ENCODE peak calls at places on chromosome 15, in eight cellular contexts. One of them, this sample, is unnamed.

GRCh38 chr15:92158426-92158825 is 235.3 kb upstream of the ST8SIA2 start:
- DNase-seq in DND-41: no peak
- DNase-seq in coronary artery: no peak
- DNase-seq in H9: peak
- DNase-seq in cardiac fibroblast: peak
- DNase-seq in uterus: no peak
- DNase-seq in A549: peak
- DNase-seq in heart right ventricle: no peak
- DNase-seq in this sample: no peak

GRCh38 chr15:50993598-50993997 is 85.1 kb downstream of the AP4E1 start:
- DNase-seq in cardiac fibroblast: peak
- DNase-seq in coronary artery: no peak
- DNase-seq in DND-41: no peak
- DNase-seq in uterus: no peak
- DNase-seq in A549: no peak
- DNase-seq in heart right ventricle: no peak
- DNase-seq in H9: no peak
- DNase-seq in this sample: peak

GRCh38 chr15:67931861-67932260 is 92.0 kb upstream of the RNU6-1 start:
- DNase-seq in A549: no peak
- DNase-seq in DND-41: no peak
- DNase-seq in cardiac fibroblast: peak
- DNase-seq in heart right ventricle: no peak
- DNase-seq in uterus: no peak
- DNase-seq in H9: no peak
- DNase-seq in coronary artery: peak
- DNase-seq in this sample: peak

GRCh38 chr15:42494998-42495360 is 455 bp upstream of the SNAP23 start:
- DNase-seq in H9: no peak
- DNase-seq in A549: peak
- DNase-seq in heart right ventricle: no peak
- DNase-seq in coronary artery: no peak
- DNase-seq in DND-41: no peak
- DNase-seq in cardiac fibroblast: peak
- DNase-seq in uterus: no peak
- DNase-seq in this sample: peak

GRCh38 chr15:41648770-41649169 is 11.4 kb upstream of the MGA start:
- DNase-seq in heart right ventricle: no peak
- DNase-seq in A549: no peak
- DNase-seq in DND-41: no peak
- DNase-seq in coronary artery: no peak
- DNase-seq in uterus: no peak
- DNase-seq in cardiac fibroblast: peak
- DNase-seq in H9: no peak
- DNase-seq in this sample: peak

GRCh38 chr15:85615930-85616329 is 178.8 kb downstream of the KLHL25 start:
- DNase-seq in coronary artery: no peak
- DNase-seq in H9: peak
- DNase-seq in cardiac fibroblast: peak
- DNase-seq in A549: peak
- DNase-seq in DND-41: peak
- DNase-seq in heart right ventricle: no peak
- DNase-seq in uterus: no peak
- DNase-seq in this sample: peak

GRCh38 chr15:71275098-71275497 is 159.8 kb downstream of the THSD4 start:
- DNase-seq in heart right ventricle: no peak
- DNase-seq in H9: no peak
- DNase-seq in uterus: no peak
- DNase-seq in cardiac fibroblast: peak
- DNase-seq in A549: no peak
- DNase-seq in DND-41: no peak
- DNase-seq in coronary artery: no peak
- DNase-seq in this sample: peak

GRCh38 chr15:40828447-40829036 is at the start of gene PPP1R14D:
- DNase-seq in H9: no peak
- DNase-seq in DND-41: no peak
- DNase-seq in cardiac fibroblast: no peak
- DNase-seq in heart right ventricle: no peak
- DNase-seq in A549: no peak
- DNase-seq in coronary artery: no peak
- DNase-seq in uterus: no peak
- DNase-seq in this sample: no peak

GRCh38 chr15:65177901-65178300 is 7.2 kb downstream of the CLPX start:
- DNase-seq in DND-41: no peak
- DNase-seq in cardiac fibroblast: peak
- DNase-seq in heart right ventricle: no peak
- DNase-seq in H9: no peak
- DNase-seq in coronary artery: no peak
- DNase-seq in uterus: no peak
- DNase-seq in A549: no peak
- DNase-seq in this sample: peak

GRCh38 chr15:47466357-47466756 is 250.9 kb upstream of the SEMA6D start:
- DNase-seq in uterus: no peak
- DNase-seq in heart right ventricle: no peak
- DNase-seq in DND-41: no peak
- DNase-seq in A549: no peak
- DNase-seq in H9: no peak
- DNase-seq in cardiac fibroblast: peak
- DNase-seq in coronary artery: no peak
- DNase-seq in this sample: peak

GRCh38 chr15:99137111-99137546 is 32.2 kb downstream of the SYNM start:
- DNase-seq in cardiac fibroblast: no peak
- DNase-seq in DND-41: no peak
- DNase-seq in coronary artery: no peak
- DNase-seq in uterus: no peak
- DNase-seq in H9: peak
- DNase-seq in heart right ventricle: no peak
- DNase-seq in A549: no peak
- DNase-seq in this sample: no peak

GRCh38 chr15:101646652-101647051 is 5.5 kb downstream of the TM2D3 start:
- DNase-seq in A549: no peak
- DNase-seq in coronary artery: no peak
- DNase-seq in uterus: no peak
- DNase-seq in heart right ventricle: peak
- DNase-seq in cardiac fibroblast: no peak
- DNase-seq in H9: no peak
- DNase-seq in DND-41: no peak
- DNase-seq in this sample: peak

GRCh38 chr15:39133201-39133600 is 447.7 kb upstream of the THBS1 start:
- DNase-seq in coronary artery: no peak
- DNase-seq in H9: no peak
- DNase-seq in A549: peak
- DNase-seq in cardiac fibroblast: peak
- DNase-seq in uterus: no peak
- DNase-seq in DND-41: no peak
- DNase-seq in heart right ventricle: no peak
- DNase-seq in this sample: peak

GRCh38 chr15:99683000-99683670 is 50.1 kb downstream of the LYSMD4 start:
- DNase-seq in DND-41: no peak
- DNase-seq in coronary artery: no peak
- DNase-seq in cardiac fibroblast: peak
- DNase-seq in H9: no peak
- DNase-seq in heart right ventricle: no peak
- DNase-seq in A549: no peak
- DNase-seq in uterus: no peak
- DNase-seq in this sample: peak

GRCh38 chr15:58057559-58057958 is 8.0 kb downstream of the ALDH1A2 start:
- DNase-seq in cardiac fibroblast: no peak
- DNase-seq in A549: no peak
- DNase-seq in heart right ventricle: no peak
- DNase-seq in uterus: no peak
- DNase-seq in H9: no peak
- DNase-seq in DND-41: no peak
- DNase-seq in coronary artery: no peak
- DNase-seq in this sample: no peak

GRCh38 chr15:65954289-65954741 is 85.0 kb downstream of the RAB11A start:
- DNase-seq in coronary artery: no peak
- DNase-seq in DND-41: no peak
- DNase-seq in heart right ventricle: no peak
- DNase-seq in H9: peak
- DNase-seq in A549: no peak
- DNase-seq in uterus: no peak
- DNase-seq in cardiac fibroblast: peak
- DNase-seq in this sample: peak

GRCh38 chr15:64635486-64635815 is 139.9 kb downstream of the RBPMS2 start:
- DNase-seq in H9: no peak
- DNase-seq in uterus: peak
- DNase-seq in coronary artery: no peak
- DNase-seq in cardiac fibroblast: peak
- DNase-seq in heart right ventricle: no peak
- DNase-seq in DND-41: no peak
- DNase-seq in A549: no peak
- DNase-seq in this sample: peak

GRCh38 chr15:69280783-69281182 is 17.9 kb upstream of the PAQR5 start:
- DNase-seq in uterus: no peak
- DNase-seq in coronary artery: no peak
- DNase-seq in DND-41: no peak
- DNase-seq in A549: no peak
- DNase-seq in heart right ventricle: no peak
- DNase-seq in H9: no peak
- DNase-seq in cardiac fibroblast: no peak
- DNase-seq in this sample: no peak

GRCh38 chr15:77696006-77696631 is 63.4 kb upstream of the LINGO1 start:
- DNase-seq in DND-41: no peak
- DNase-seq in heart right ventricle: no peak
- DNase-seq in uterus: no peak
- DNase-seq in coronary artery: no peak
- DNase-seq in A549: no peak
- DNase-seq in H9: no peak
- DNase-seq in cardiac fibroblast: no peak
- DNase-seq in this sample: no peak

GRCh38 chr15:93048759-93049161 is 40.3 kb downstream of the RGMA start:
- DNase-seq in coronary artery: no peak
- DNase-seq in cardiac fibroblast: no peak
- DNase-seq in DND-41: no peak
- DNase-seq in heart right ventricle: no peak
- DNase-seq in H9: no peak
- DNase-seq in uterus: no peak
- DNase-seq in A549: no peak
- DNase-seq in this sample: peak

GRCh38 chr15:68224546-68225250 is 4.8 kb downstream of the CLN6 start:
- DNase-seq in A549: no peak
- DNase-seq in uterus: no peak
- DNase-seq in cardiac fibroblast: no peak
- DNase-seq in heart right ventricle: no peak
- DNase-seq in coronary artery: no peak
- DNase-seq in H9: no peak
- DNase-seq in DND-41: peak
- DNase-seq in this sample: no peak

GRCh38 chr15:74531144-74531811 is 9.7 kb upstream of the ARID3B start:
- DNase-seq in cardiac fibroblast: peak
- DNase-seq in coronary artery: no peak
- DNase-seq in DND-41: no peak
- DNase-seq in heart right ventricle: no peak
- DNase-seq in uterus: no peak
- DNase-seq in A549: no peak
- DNase-seq in H9: peak
- DNase-seq in this sample: peak

GRCh38 chr15:51244366-51244977 is 93.9 kb downstream of the CYP19A1 start:
- DNase-seq in H9: no peak
- DNase-seq in uterus: no peak
- DNase-seq in cardiac fibroblast: no peak
- DNase-seq in A549: no peak
- DNase-seq in DND-41: no peak
- DNase-seq in coronary artery: no peak
- DNase-seq in heart right ventricle: no peak
- DNase-seq in this sample: peak

GRCh38 chr15:35330921-35331320 is 215.0 kb downstream of the DPH6 start:
- DNase-seq in cardiac fibroblast: no peak
- DNase-seq in heart right ventricle: no peak
- DNase-seq in uterus: no peak
- DNase-seq in coronary artery: no peak
- DNase-seq in A549: no peak
- DNase-seq in H9: no peak
- DNase-seq in DND-41: no peak
- DNase-seq in this sample: no peak
- TF ChIP-seq CTCF in cardiac fibroblast: no peak
- TF ChIP-seq CTCF in heart right ventricle: no peak
- TF ChIP-seq CTCF in uterus: no peak
- TF ChIP-seq CTCF in coronary artery: no peak
- TF ChIP-seq CTCF in A549: no peak
- TF ChIP-seq CTCF in H9: no peak
- TF ChIP-seq CTCF in DND-41: no peak
- TF ChIP-seq CTCF in this sample: no peak

GRCh38 chr15:88637841-88638625 is 783 bp upstream of the ISG20 start:
- DNase-seq in cardiac fibroblast: no peak
- DNase-seq in H9: no peak
- DNase-seq in heart right ventricle: no peak
- DNase-seq in uterus: no peak
- DNase-seq in coronary artery: peak
- DNase-seq in A549: no peak
- DNase-seq in DND-41: no peak
- DNase-seq in this sample: no peak

GRCh38 chr15:88637436-88637835 is 1.4 kb upstream of the ISG20 start:
- DNase-seq in A549: no peak
- DNase-seq in cardiac fibroblast: no peak
- DNase-seq in H9: no peak
- DNase-seq in coronary artery: no peak
- DNase-seq in DND-41: no peak
- DNase-seq in uterus: no peak
- DNase-seq in heart right ventricle: no peak
- DNase-seq in this sample: no peak

GRCh38 chr15:88636039-88636438 is 2.8 kb upstream of the ISG20 start:
- DNase-seq in A549: no peak
- DNase-seq in uterus: no peak
- DNase-seq in H9: peak
- DNase-seq in DND-41: no peak
- DNase-seq in heart right ventricle: no peak
- DNase-seq in coronary artery: no peak
- DNase-seq in cardiac fibroblast: no peak
- DNase-seq in this sample: no peak

GRCh38 chr15:88636654-88637053 is 2.2 kb upstream of the ISG20 start:
- DNase-seq in uterus: no peak
- DNase-seq in cardiac fibroblast: no peak
- DNase-seq in coronary artery: no peak
- DNase-seq in DND-41: no peak
- DNase-seq in heart right ventricle: no peak
- DNase-seq in A549: no peak
- DNase-seq in H9: no peak
- DNase-seq in this sample: no peak

GRCh38 chr15:88638626-88639372 is at the start of gene ISG20:
- DNase-seq in DND-41: peak
- DNase-seq in H9: peak
- DNase-seq in cardiac fibroblast: peak
- DNase-seq in uterus: peak
- DNase-seq in A549: peak
- DNase-seq in coronary artery: peak
- DNase-seq in heart right ventricle: peak
- DNase-seq in this sample: peak
- TF ChIP-seq CTCF in DND-41: peak
- TF ChIP-seq CTCF in H9: peak
- TF ChIP-seq CTCF in cardiac fibroblast: peak
- TF ChIP-seq CTCF in uterus: peak
- TF ChIP-seq CTCF in A549: peak
- TF ChIP-seq CTCF in coronary artery: no peak
- TF ChIP-seq CTCF in heart right ventricle: no peak
- TF ChIP-seq CTCF in this sample: peak

GRCh38 chr15:45660231-45660979 is 25.6 kb downstream of the SQOR start:
- DNase-seq in cardiac fibroblast: peak
- DNase-seq in heart right ventricle: no peak
- DNase-seq in H9: no peak
- DNase-seq in DND-41: no peak
- DNase-seq in uterus: no peak
- DNase-seq in coronary artery: no peak
- DNase-seq in A549: no peak
- DNase-seq in this sample: peak
- TF ChIP-seq CTCF in cardiac fibroblast: no peak
- TF ChIP-seq CTCF in heart right ventricle: no peak
- TF ChIP-seq CTCF in H9: peak
- TF ChIP-seq CTCF in DND-41: no peak
- TF ChIP-seq CTCF in uterus: no peak
- TF ChIP-seq CTCF in coronary artery: no peak
- TF ChIP-seq CTCF in A549: no peak
- TF ChIP-seq CTCF in this sample: peak

GRCh38 chr15:80418892-80419537 is 14.8 kb downstream of the ARNT2 start:
- DNase-seq in A549: peak
- DNase-seq in uterus: no peak
- DNase-seq in heart right ventricle: no peak
- DNase-seq in DND-41: peak
- DNase-seq in coronary artery: no peak
- DNase-seq in cardiac fibroblast: peak
- DNase-seq in H9: no peak
- DNase-seq in this sample: peak
- TF ChIP-seq CTCF in A549: peak
- TF ChIP-seq CTCF in uterus: no peak
- TF ChIP-seq CTCF in heart right ventricle: peak
- TF ChIP-seq CTCF in DND-41: peak
- TF ChIP-seq CTCF in coronary artery: peak
- TF ChIP-seq CTCF in cardiac fibroblast: peak
- TF ChIP-seq CTCF in H9: peak
- TF ChIP-seq CTCF in this sample: peak